ENCODE peak calls at places on chromosomes 16 and 17, in eight cellular contexts. F, Z, S, B, X, L, G and R are unnamed samples.

GRCh38 chr17:72890711-72891110 is 201.8 kb downstream of the SLC39A11 start:
- DNase-seq in F (peak; percentile 14), Z (no peak), S (no peak), B (no peak), X (no peak), L (no peak), G (no peak), R (no peak)

GRCh38 chr17:81000631-81001357 is 9.2 kb downstream of the CHMP6 start:
- DNase-seq in F (no peak), Z (no peak), S (no peak), B (no peak), X (no peak), L (no peak), G (no peak), R (no peak)

GRCh38 chr17:27463235-27463677 is 7.0 kb downstream of the KSR1 start:
- DNase-seq in F (no peak), Z (no peak), S (no peak), B (no peak), X (no peak), L (no peak), G (no peak), R (no peak)

GRCh38 chr16:77657016-77657415 is 65.3 kb upstream of the NUDT7 start:
- DNase-seq in F (no peak), Z (no peak), S (peak; percentile 10), B (no peak), X (no peak), L (no peak), G (no peak), R (peak; percentile 10)

GRCh38 chr17:57911834-57912673 is 43.2 kb downstream of the CUEDC1 start:
- DNase-seq in F (peak; percentile 77), Z (no peak), S (peak; percentile 87), B (peak; percentile 84), X (no peak), L (no peak), G (peak; percentile 88), R (no peak)

GRCh38 chr16:78748471-78748929 is 649.0 kb downstream of the WWOX start:
- DNase-seq in F (no peak), Z (no peak), S (no peak), B (no peak), X (no peak), L (no peak), G (no peak), R (no peak)

GRCh38 chr16:78973041-78973440 is 627.5 kb downstream of the MAF start:
- DNase-seq in F (no peak), Z (no peak), S (no peak), B (no peak), X (no peak), L (no peak), G (no peak), R (no peak)

GRCh38 chr17:63833026-63833740 is 5.7 kb upstream of the FTSJ3 start:
- DNase-seq in F (no peak), Z (no peak), S (no peak), B (no peak), X (no peak), L (no peak), G (no peak), R (no peak)

GRCh38 chr17:19744922-19745757 is 3.0 kb downstream of the ALDH3A1 start:
- DNase-seq in F (peak; percentile 82), Z (peak; percentile 79), S (peak; percentile 61), B (peak; percentile 95), X (peak; percentile 80), L (peak; percentile 68), G (peak; percentile 89), R (peak; percentile 81)

GRCh38 chr16:78655481-78656114 is 556.1 kb downstream of the WWOX start:
- DNase-seq in F (no peak), Z (no peak), S (no peak), B (no peak), X (no peak), L (no peak), G (no peak), R (no peak)

GRCh38 chr17:43401293-43401692 is 2.5 kb downstream of the ARL4D start:
- DNase-seq in F (peak; percentile 73), Z (no peak), S (no peak), B (no peak), X (no peak), L (no peak), G (no peak), R (no peak)

GRCh38 chr17:47203984-47204721 is 5.0 kb upstream of the MYL4 start:
- DNase-seq in F (no peak), Z (peak; percentile 37), S (no peak), B (no peak), X (peak; percentile 54), L (peak; percentile 43), G (no peak), R (peak; percentile 75)

GRCh38 chr17:66963521-66964082 is 905 bp upstream of the CACNG4 start:
- DNase-seq in F (no peak), Z (no peak), S (no peak), B (peak; percentile 69), X (no peak), L (no peak), G (no peak), R (no peak)
- H3K4me3 ChIP-seq in F (no peak overlapping the region), Z (no peak overlapping the region), S (no peak overlapping the region), B (no peak overlapping the region), X (no peak overlapping the region), L (no peak overlapping the region), G (no peak overlapping the region), R (no peak overlapping the region)

DNA sequence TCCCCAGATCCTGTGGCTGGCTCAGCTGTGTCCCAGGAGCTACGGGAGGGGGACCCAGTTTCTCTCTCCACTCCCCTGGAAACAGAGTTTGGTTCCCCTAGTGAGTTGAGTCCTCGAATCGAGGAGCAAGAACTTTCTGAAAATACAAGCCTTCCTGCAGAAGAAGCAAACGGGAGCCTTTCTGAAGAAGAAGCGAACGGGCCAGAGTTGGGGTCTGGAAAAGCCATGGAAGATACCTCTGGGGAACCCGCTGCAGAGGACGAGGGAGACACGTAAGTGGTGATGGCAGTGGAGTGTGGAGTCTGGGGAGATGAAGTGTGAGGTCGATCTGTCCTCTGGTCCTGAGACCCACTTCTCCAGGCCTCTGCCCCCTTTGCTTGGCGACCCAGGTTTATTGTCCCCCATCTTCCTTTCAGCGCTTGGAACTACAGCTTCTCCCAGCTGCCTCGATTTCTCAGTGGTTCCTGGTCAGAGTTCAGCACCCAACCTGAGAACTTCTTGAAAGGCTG is 585 bp downstream of the WRAP53 start:
- DNase-seq in F (no peak), Z (no peak), S (no peak), B (no peak), X (no peak), L (no peak), G (no peak), R (no peak)
- H3K4me3 ChIP-seq in F (peak overlapping the region; percentile 90), Z (peak overlapping the region; percentile 75), S (peak overlapping the region; percentile 86), B (peak overlapping the region; percentile 96), X (peak overlapping the region; percentile 63), L (peak overlapping the region; percentile 97), G (peak overlapping the region; percentile 48), R (peak overlapping the region; percentile 98)

GRCh38 chr16:725463-726187 is 618 bp downstream of the CCDC78 start:
- DNase-seq in F (no peak), Z (no peak), S (no peak), B (no peak), X (no peak), L (no peak), G (no peak), R (no peak)
- H3K4me3 ChIP-seq in F (no peak overlapping the region), Z (no peak overlapping the region), S (peak overlapping the region; percentile 89), B (peak overlapping the region; percentile 49), X (no peak overlapping the region), L (no peak overlapping the region), G (no peak overlapping the region), R (no peak overlapping the region)

DNA sequence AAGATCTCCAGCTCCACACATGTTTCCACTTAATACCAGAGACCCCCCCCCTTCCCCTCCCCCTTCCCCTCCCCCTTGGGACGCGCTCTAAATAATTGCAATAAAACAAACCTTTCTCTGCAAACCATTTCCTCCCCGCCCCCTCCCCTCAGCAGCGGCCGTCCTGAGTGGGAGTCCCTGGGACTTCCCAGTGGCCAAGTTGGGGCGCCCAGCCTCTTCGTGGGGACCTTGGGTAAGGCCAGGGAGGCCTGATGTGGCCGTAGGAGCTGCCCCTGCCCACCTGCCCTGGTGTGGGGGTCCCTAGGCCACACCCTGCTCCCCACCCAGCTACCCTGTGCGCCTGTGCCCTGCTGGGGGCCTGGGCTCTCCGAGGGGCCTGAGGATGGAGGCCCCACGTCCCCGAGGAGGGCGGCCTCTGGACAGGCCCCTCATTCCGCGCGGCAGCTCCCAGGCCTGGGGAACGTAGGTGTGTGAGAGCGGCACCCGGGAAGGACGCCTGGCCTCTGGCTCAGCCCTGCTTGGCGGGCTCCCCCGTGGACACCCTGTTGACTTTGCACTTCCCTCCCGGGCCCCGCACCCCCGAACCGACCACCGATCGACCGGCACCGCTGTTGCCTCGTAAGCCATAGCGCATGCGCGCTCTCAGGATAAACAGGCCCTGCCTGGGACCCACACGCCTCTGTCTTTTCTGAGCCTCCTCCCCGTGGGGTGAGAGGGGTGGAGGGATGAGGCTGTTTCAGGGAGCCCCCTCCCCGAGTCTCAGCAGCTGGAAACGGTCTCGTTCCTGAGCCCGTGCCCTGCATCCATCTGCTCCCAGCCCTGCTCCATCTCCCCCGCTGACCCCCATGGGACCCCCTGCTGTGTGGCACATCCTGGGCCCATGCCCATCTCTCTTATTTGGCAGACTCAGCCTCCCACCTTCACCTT is 9.0 kb downstream of the NTHL1 start:
- DNase-seq in F (no peak), Z (no peak), S (no peak), B (peak; percentile 77), X (no peak), L (no peak), G (no peak), R (no peak)
- H3K4me3 ChIP-seq in F (no peak overlapping the region), Z (no peak overlapping the region), S (no peak overlapping the region), B (no peak overlapping the region), X (no peak overlapping the region), L (no peak overlapping the region), G (no peak overlapping the region), R (no peak overlapping the region)

GRCh38 chr17:49656247-49656646 is 21.6 kb downstream of the SPOP start:
- DNase-seq in F (no peak), Z (no peak), S (no peak), B (no peak), X (no peak), L (no peak), G (no peak), R (no peak)
- H3K4me3 ChIP-seq in F (no peak overlapping the region), Z (no peak overlapping the region), S (no peak overlapping the region), B (no peak overlapping the region), X (no peak overlapping the region), L (no peak overlapping the region), G (no peak overlapping the region), R (no peak overlapping the region)